ENCODE peak calls at places on chromosome 7, in eight cellular contexts. W is Calu3; O is nucleus accumbens; T is posterior cingulate gyrus; B is activated T-helper 9 cell treated with anti-CD3 and anti-CD28 coated beads, Interleukin-2, amount 50 U/mL, for 16 hours; J is neural progenitor cell; F is stimulated activated CD4-positive, alpha-beta T cell treated with anti-CD3 and anti-CD28 coated beads, Interleukin-4, amount 100 ng/mL, for 48 hours; H is stimulated activated CD8-positive, alpha-beta memory T cell treated with anti-CD3 and anti-CD28 coated beads, Interleukin-15, amount 100 ng/mL, for 1 hour. C is an unnamed sample.

GRCh38 chr7:110502893-110503465 is 587.9 kb upstream of the LRRN3 start:
- DNase-seq in W (no peak), O (no peak), T (no peak), B (no peak), J (no peak), F (no peak), H (no peak), C (no peak)

GRCh38 chr7:8117195-8117594 is 144.8 kb downstream of the ICA1 start:
- DNase-seq in W (no peak), O (no peak), T (no peak), B (no peak), J (no peak), F (no peak), H (no peak), C (no peak)

GRCh38 chr7:125059861-125060456 is 130.3 kb upstream of the POT1 start:
- DNase-seq in W (no peak), O (no peak), T (no peak), B (no peak), J (no peak), F (no peak), H (no peak), C (peak)

GRCh38 chr7:84216477-84216876 is 21.9 kb upstream of the SEMA3A start:
- DNase-seq in W (no peak), O (no peak), T (no peak), B (no peak), J (no peak), F (no peak), H (no peak), C (no peak)

GRCh38 chr7:1802899-1803298 is 132.8 kb downstream of the ELFN1 start:
- DNase-seq in W (no peak), O (no peak), T (no peak), B (no peak), J (no peak), F (no peak), H (no peak), C (no peak)

GRCh38 chr7:68823996-68824780 is 774.1 kb upstream of the AUTS2 start:
- DNase-seq in W (no peak), O (no peak), T (no peak), B (no peak), J (no peak), F (no peak), H (no peak), C (no peak)

GRCh38 chr7:80735330-80735729 is 96.9 kb downstream of the CD36 start:
- DNase-seq in W (no peak), O (no peak), T (no peak), B (no peak), J (no peak), F (no peak), H (no peak), C (no peak)

GRCh38 chr7:76515999-76516443 is 5.7 kb downstream of the UPK3B start:
- DNase-seq in W (no peak), O (no peak), T (no peak), B (no peak), J (no peak), F (peak), H (no peak), C (no peak)

GRCh38 chr7:48875300-48875916 is 48.9 kb upstream of the CDC14C start:
- DNase-seq in W (peak), O (no peak), T (peak), B (no peak), J (peak), F (no peak), H (no peak), C (peak)

GRCh38 chr7:152673902-152674301 is 2.0 kb downstream of the XRCC2 start:
- DNase-seq in W (no peak), O (no peak), T (no peak), B (no peak), J (no peak), F (no peak), H (no peak), C (no peak)

GRCh38 chr7:112970771-112971170 is 115.9 kb downstream of the GPR85 start:
- DNase-seq in W (no peak), O (no peak), T (no peak), B (no peak), J (no peak), F (no peak), H (no peak), C (no peak)

GRCh38 chr7:78306631-78307030 is 508.1 kb downstream of the PHTF2 start:
- DNase-seq in W (no peak), O (no peak), T (no peak), B (no peak), J (no peak), F (no peak), H (no peak), C (no peak)

GRCh38 chr7:109967401-109967800 is 1123.5 kb upstream of the LRRN3 start:
- DNase-seq in W (no peak), O (no peak), T (no peak), B (no peak), J (no peak), F (no peak), H (no peak), C (no peak)

GRCh38 chr7:78607099-78607498 is 808.5 kb downstream of the PHTF2 start:
- DNase-seq in W (peak), O (no peak), T (no peak), B (no peak), J (peak), F (no peak), H (no peak), C (no peak)

GRCh38 chr7:36066021-36066664 is 86.9 kb upstream of the EEPD1 start:
- DNase-seq in W (no peak), O (no peak), T (no peak), B (no peak), J (no peak), F (no peak), H (no peak), C (no peak)

GRCh38 chr7:123792547-123792946 is 43.7 kb upstream of the WASL start:
- DNase-seq in W (no peak), O (no peak), T (no peak), B (no peak), J (no peak), F (no peak), H (no peak), C (no peak)

GRCh38 chr7:20140278-20141058 is 76.7 kb downstream of the MACC1 start:
- DNase-seq in W (no peak), O (no peak), T (no peak), B (no peak), J (no peak), F (no peak), H (no peak), C (no peak)

GRCh38 chr7:7834761-7835160 is 116.4 kb upstream of the RPA3 start:
- DNase-seq in W (no peak), O (no peak), T (no peak), B (no peak), J (peak), F (no peak), H (no peak), C (no peak)

GRCh38 chr7:45709168-45710034 is 135.2 kb downstream of the ADCY1 start:
- DNase-seq in W (no peak), O (no peak), T (no peak), B (no peak), J (no peak), F (no peak), H (no peak), C (no peak)

GRCh38 chr7:2233876-2234275 is 1.1 kb upstream of the MAD1L1 start:
- DNase-seq in W (no peak), O (no peak), T (no peak), B (no peak), J (no peak), F (no peak), H (no peak), C (no peak)

C was measured in NCI-H1048.